ENCODE peak calls at places on chromosomes 6 and 20, in nine cellular contexts. H is stimulated activated CD4-positive, alpha-beta T cell treated with anti-CD3 and anti-CD28 coated beads, Interleukin-1b, Interleukin-23, amount 100 ng/mL, for 48 hours; O is fibroblast of pulmonary artery; D is progenitor cell of endocrine pancreas; K is AG08395; A is NCI-H1105 treated with DMSO at 0.1 percent for 48 hours; T is brain microvascular endothelial cell; X is fibroblast of gingiva; W is occipital lobe. M is an unnamed sample.

GRCh38 chr6:135195045-135195444 is 13.9 kb downstream of the MYB start:
- DNase-seq in H (no peak), O (no peak), D (no peak), K (no peak), A (no peak), T (no peak), X (no peak), W (no peak), M (no peak)

GRCh38 chr6:36320475-36320874 is 16.2 kb downstream of the BNIP5 start:
- DNase-seq in H (no peak), O (no peak), D (no peak), K (no peak), A (no peak), T (no peak), X (no peak), W (no peak), M (no peak)

GRCh38 chr6:2448826-2449571 is 203.6 kb upstream of the GMDS start:
- DNase-seq in H (no peak), O (peak), D (no peak), K (peak), A (peak), T (peak), X (peak), W (no peak), M (no peak)

GRCh38 chr6:31067881-31068737 is 44.3 kb downstream of the C6orf15 start:
- DNase-seq in H (no peak), O (no peak), D (no peak), K (no peak), A (no peak), T (no peak), X (no peak), W (peak), M (no peak)

GRCh38 chr6:100228437-100229424 is 234.7 kb upstream of the MCHR2 start:
- DNase-seq in H (peak), O (peak), D (peak), K (peak), A (peak), T (peak), X (peak), W (peak), M (peak)

GRCh38 chr6:11058406-11058805 is 14.3 kb upstream of the ELOVL2 start:
- DNase-seq in H (no peak), O (no peak), D (no peak), K (no peak), A (no peak), T (no peak), X (peak), W (no peak), M (no peak)

GRCh38 chr6:146892613-146893401 is 294.0 kb downstream of the ADGB start:
- DNase-seq in H (no peak), O (peak), D (no peak), K (peak), A (no peak), T (peak), X (peak), W (no peak), M (no peak)

GRCh38 chr6:42547407-42548329 is 16.2 kb upstream of the UBR2 start:
- DNase-seq in H (peak), O (peak), D (peak), K (peak), A (peak), T (peak), X (peak), W (peak), M (peak)

GRCh38 chr6:273441-274111 is 18.7 kb upstream of the DUSP22 start:
- DNase-seq in H (no peak), O (peak), D (no peak), K (no peak), A (no peak), T (no peak), X (peak), W (no peak), M (no peak)

GRCh38 chr6:46421939-46422338 is 69.3 kb downstream of the RCAN2 start:
- DNase-seq in H (no peak), O (no peak), D (no peak), K (no peak), A (no peak), T (no peak), X (no peak), W (no peak), M (no peak)

GRCh38 chr6:160768101-160768500 is 66.1 kb downstream of the PLG start:
- DNase-seq in H (no peak), O (no peak), D (no peak), K (no peak), A (no peak), T (no peak), X (no peak), W (no peak), M (no peak)

GRCh38 chr6:75855047-75855446 is 106.0 kb downstream of the MYO6 start:
- DNase-seq in H (no peak), O (peak), D (no peak), K (peak), A (peak), T (peak), X (peak), W (no peak), M (no peak)

GRCh38 chr20:62313021-62313420 is 10.2 kb downstream of the ADRM1 start:
- DNase-seq in H (no peak), O (no peak), D (no peak), K (no peak), A (no peak), T (no peak), X (no peak), W (no peak), M (no peak)

GRCh38 chr20:35467339-35468224 is 12.2 kb downstream of the CEP250 start:
- DNase-seq in H (no peak), O (peak), D (no peak), K (no peak), A (no peak), T (peak), X (peak), W (no peak), M (peak)

GRCh38 chr6:109279628-109280027 is 102.6 kb downstream of the CD164 start:
- DNase-seq in H (no peak), O (no peak), D (no peak), K (no peak), A (no peak), T (no peak), X (no peak), W (no peak), M (no peak)

GRCh38 chr6:146905313-146905712 is 298.9 kb upstream of the STXBP5 start:
- DNase-seq in H (no peak), O (peak), D (no peak), K (peak), A (peak), T (peak), X (peak), W (no peak), M (no peak)